ENCODE peak calls at places on chromosomes 6 and 20, in five cellular contexts. One of them, this sample, is unnamed.

GRCh38 chr6:82030301-82030700 is 217.2 kb downstream of the IBTK start:
- DNase-seq in A549: no peak
- DNase-seq in IMR-90: no peak
- DNase-seq in HepG2: no peak
- DNase-seq in H1: no peak
- DNase-seq in this sample: no peak

GRCh38 chr6:63731946-63732735 is 96.5 kb downstream of the PHF3 start:
- DNase-seq in HepG2: no peak
- DNase-seq in IMR-90: peak; percentile 47
- DNase-seq in A549: no peak
- DNase-seq in H1: no peak
- DNase-seq in this sample: no peak

GRCh38 chr20:1664911-1665310 is 7.3 kb upstream of the SIRPG start:
- DNase-seq in HepG2: no peak
- DNase-seq in IMR-90: no peak
- DNase-seq in H1: no peak
- DNase-seq in A549: no peak
- DNase-seq in this sample: no peak

GRCh38 chr6:105372862-105373182 is 30.1 kb downstream of the PREP start:
- DNase-seq in A549: no peak
- DNase-seq in H1: no peak
- DNase-seq in HepG2: no peak
- DNase-seq in IMR-90: no peak
- DNase-seq in this sample: no peak

GRCh38 chr20:64101731-64102621 is 5.4 kb downstream of the NPBWR2 start:
- DNase-seq in H1: peak; percentile 94
- DNase-seq in HepG2: no peak
- DNase-seq in IMR-90: no peak
- DNase-seq in A549: peak; percentile 79
- DNase-seq in this sample: peak; percentile 95

GRCh38 chr6:130115036-130115435 is 96.7 kb downstream of the L3MBTL3 start:
- DNase-seq in HepG2: no peak
- DNase-seq in H1: no peak
- DNase-seq in A549: no peak
- DNase-seq in IMR-90: no peak
- DNase-seq in this sample: no peak

GRCh38 chr6:160996316-160996715 is 4.7 kb downstream of the MAP3K4 start:
- DNase-seq in IMR-90: no peak
- DNase-seq in H1: no peak
- DNase-seq in A549: no peak
- DNase-seq in HepG2: no peak
- DNase-seq in this sample: no peak

GRCh38 chr6:19599813-19600464 is 237.2 kb upstream of the ID4 start:
- DNase-seq in HepG2: no peak
- DNase-seq in H1: no peak
- DNase-seq in A549: no peak
- DNase-seq in IMR-90: no peak
- DNase-seq in this sample: no peak

GRCh38 chr6:15573376-15573775 is 89.5 kb downstream of the DTNBP1 start:
- DNase-seq in IMR-90: no peak
- DNase-seq in A549: no peak
- DNase-seq in HepG2: no peak
- DNase-seq in H1: no peak
- DNase-seq in this sample: no peak

GRCh38 chr6:31969712-31970603 is 2.0 kb downstream of the DXO start:
- DNase-seq in A549: no peak
- DNase-seq in H1: no peak
- DNase-seq in IMR-90: peak; percentile 55
- DNase-seq in HepG2: no peak
- DNase-seq in this sample: peak; percentile 50

GRCh38 chr6:7267521-7268091 is 45.4 kb downstream of the SSR1 start:
- DNase-seq in H1: no peak
- DNase-seq in HepG2: peak; percentile 52
- DNase-seq in IMR-90: peak; percentile 94
- DNase-seq in A549: peak; percentile 84
- DNase-seq in this sample: peak; percentile 73

GRCh38 chr20:19625416-19625815 is 132.6 kb upstream of the RIN2 start:
- DNase-seq in IMR-90: no peak
- DNase-seq in A549: no peak
- DNase-seq in H1: no peak
- DNase-seq in HepG2: no peak
- DNase-seq in this sample: no peak

GRCh38 chr6:136502791-136503190 is 47.4 kb downstream of the MAP7 start:
- DNase-seq in H1: no peak
- DNase-seq in HepG2: no peak
- DNase-seq in A549: no peak
- DNase-seq in IMR-90: no peak
- DNase-seq in this sample: no peak

GRCh38 chr20:49356676-49357075 is 78.8 kb upstream of the ZNFX1 start:
- DNase-seq in HepG2: no peak
- DNase-seq in A549: no peak
- DNase-seq in H1: no peak
- DNase-seq in IMR-90: no peak
- DNase-seq in this sample: no peak
- TF ChIP-seq MAFK in HepG2: no peak
- TF ChIP-seq MAFK in A549: no peak
- TF ChIP-seq MAFK in H1: no peak
- TF ChIP-seq MAFK in IMR-90: no peak
- TF ChIP-seq MAFK in this sample: no peak

DNA sequence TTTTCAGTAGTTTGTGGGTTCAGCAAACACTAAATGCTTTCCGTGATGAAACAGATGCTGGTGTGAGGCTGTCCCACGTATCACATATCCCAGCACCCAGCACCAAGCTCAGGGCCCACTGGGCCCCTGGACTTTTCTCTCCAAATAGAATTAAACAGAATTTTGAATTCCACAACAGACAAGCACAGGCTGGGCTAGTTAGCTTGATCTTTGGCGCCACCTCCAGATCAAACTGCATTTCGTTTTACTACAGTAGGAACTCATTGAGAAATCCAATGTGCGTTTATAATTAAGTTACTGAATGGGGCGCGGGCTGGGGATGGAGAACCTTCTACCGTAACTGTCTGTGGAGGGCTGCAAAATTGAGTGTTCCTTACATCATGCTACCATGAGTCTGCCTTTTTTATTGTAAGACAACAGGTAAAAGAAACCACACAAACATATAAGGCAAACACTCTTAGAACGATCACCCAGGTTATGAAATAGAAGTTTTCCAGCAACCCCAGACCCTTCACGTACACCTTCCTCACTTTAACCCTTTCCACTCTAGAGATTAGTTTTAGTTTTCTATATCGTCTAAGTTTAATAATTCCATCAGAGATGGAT is 107.8 kb downstream of the ZFP64 start:
- DNase-seq in H1: peak; percentile 74
- DNase-seq in IMR-90: peak; percentile 75
- DNase-seq in HepG2: peak; percentile 73
- DNase-seq in A549: peak; percentile 63
- DNase-seq in this sample: peak; percentile 59
- TF ChIP-seq MAFK in H1: no peak
- TF ChIP-seq MAFK in IMR-90: no peak
- TF ChIP-seq MAFK in HepG2: no peak
- TF ChIP-seq MAFK in A549: no peak
- TF ChIP-seq MAFK in this sample: no peak

GRCh38 chr20:57090590-57091560 is 175.6 kb downstream of the BMP7 start:
- DNase-seq in IMR-90: no peak
- DNase-seq in HepG2: no peak
- DNase-seq in A549: no peak
- DNase-seq in H1: no peak
- DNase-seq in this sample: no peak

GRCh38 chr20:57092900-57093238 is 173.6 kb downstream of the BMP7 start:
- DNase-seq in IMR-90: no peak
- DNase-seq in A549: no peak
- DNase-seq in HepG2: no peak
- DNase-seq in H1: no peak
- DNase-seq in this sample: no peak

GRCh38 chr20:57091748-57092111 is 174.7 kb downstream of the BMP7 start:
- DNase-seq in HepG2: no peak
- DNase-seq in A549: no peak
- DNase-seq in IMR-90: no peak
- DNase-seq in H1: no peak
- DNase-seq in this sample: no peak

GRCh38 chr20:57093766-57094165 is 172.7 kb downstream of the BMP7 start:
- DNase-seq in A549: no peak
- DNase-seq in HepG2: no peak
- DNase-seq in H1: no peak
- DNase-seq in IMR-90: no peak
- DNase-seq in this sample: no peak

DNA sequence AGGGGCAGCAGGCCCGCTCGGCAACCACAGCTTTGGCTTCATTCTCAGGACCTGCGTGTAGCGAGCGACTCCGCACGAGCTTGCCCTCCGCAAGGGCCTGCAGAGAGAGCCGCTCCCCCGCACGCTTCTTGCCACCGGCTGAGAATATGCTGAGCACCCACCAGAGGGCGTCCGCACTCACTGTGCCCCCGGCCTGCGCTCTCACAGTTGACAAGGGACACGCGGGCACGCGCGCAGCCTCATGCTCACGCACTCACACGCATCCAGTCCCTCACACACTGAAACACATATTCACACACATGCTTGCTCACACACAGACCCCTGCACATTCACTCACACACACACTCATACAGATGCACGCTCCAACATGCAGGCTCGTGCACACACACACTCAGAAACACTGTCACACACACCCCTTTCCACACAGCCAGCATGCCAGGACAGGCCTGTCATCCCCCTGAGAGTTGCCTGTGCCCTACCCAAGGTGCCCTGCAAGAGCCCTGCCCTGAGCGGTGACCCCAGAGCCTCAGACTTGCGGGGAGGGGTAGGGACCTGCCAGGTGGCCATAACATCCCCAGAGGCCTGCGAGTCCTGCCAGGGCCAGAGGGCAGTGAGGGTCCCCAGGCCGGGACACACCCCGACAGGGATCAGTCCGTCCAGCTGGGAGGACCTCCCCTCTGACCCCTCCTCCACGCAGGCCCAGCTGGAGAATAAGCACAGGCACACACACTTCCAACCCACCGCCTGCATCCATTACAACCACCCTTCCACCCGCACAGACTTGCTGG is 174.1 kb downstream of the BMP7 start:
- DNase-seq in IMR-90: peak; percentile 26
- DNase-seq in H1: peak; percentile 89
- DNase-seq in A549: peak; percentile 71
- DNase-seq in HepG2: peak; percentile 48
- DNase-seq in this sample: peak; percentile 73
- TF ChIP-seq MAFK in IMR-90: no peak
- TF ChIP-seq MAFK in H1: no peak
- TF ChIP-seq MAFK in A549: no peak
- TF ChIP-seq MAFK in HepG2: no peak
- TF ChIP-seq MAFK in this sample: no peak

GRCh38 chr6:134466751-134467525 is 149.0 kb upstream of the SGK1 start:
- DNase-seq in A549: peak; percentile 18
- DNase-seq in IMR-90: peak; percentile 34
- DNase-seq in HepG2: peak; percentile 11
- DNase-seq in H1: no peak
- DNase-seq in this sample: no peak
- TF ChIP-seq MAFK in A549: no peak
- TF ChIP-seq MAFK in IMR-90: no peak
- TF ChIP-seq MAFK in HepG2: no peak
- TF ChIP-seq MAFK in H1: no peak
- TF ChIP-seq MAFK in this sample: no peak

GRCh38 chr20:43751167-43752050 is 24.6 kb upstream of the GTSF1L start:
- DNase-seq in A549: no peak
- DNase-seq in HepG2: no peak
- DNase-seq in H1: no peak
- DNase-seq in IMR-90: peak; percentile 92
- DNase-seq in this sample: no peak

GRCh38 chr20:43750774-43751166 is 24.0 kb upstream of the GTSF1L start:
- DNase-seq in HepG2: no peak
- DNase-seq in H1: no peak
- DNase-seq in A549: no peak
- DNase-seq in IMR-90: no peak
- DNase-seq in this sample: no peak

GRCh38 chr20:43752051-43752360 is 25.2 kb upstream of the GTSF1L start:
- DNase-seq in H1: no peak
- DNase-seq in HepG2: no peak
- DNase-seq in IMR-90: no peak
- DNase-seq in A549: no peak
- DNase-seq in this sample: no peak

GRCh38 chr20:43748274-43748673 is 21.5 kb upstream of the GTSF1L start:
- DNase-seq in A549: no peak
- DNase-seq in IMR-90: peak; percentile 40
- DNase-seq in H1: no peak
- DNase-seq in HepG2: no peak
- DNase-seq in this sample: no peak

GRCh38 chr20:43749734-43750294 is 23.0 kb upstream of the GTSF1L start:
- DNase-seq in IMR-90: peak; percentile 38
- DNase-seq in H1: peak; percentile 100
- DNase-seq in A549: peak; percentile 78
- DNase-seq in HepG2: peak; percentile 48
- DNase-seq in this sample: peak; percentile 85
- TF ChIP-seq MAFK in IMR-90: no peak
- TF ChIP-seq MAFK in H1: no peak
- TF ChIP-seq MAFK in A549: no peak
- TF ChIP-seq MAFK in HepG2: no peak
- TF ChIP-seq MAFK in this sample: no peak

This sample was measured in K562.